ENCODE peak calls at places on chromosomes 4 and X, in eight cellular contexts. C, D, H, S, U, Z, X and V are unnamed samples.

GRCh38 chr4:177573487-177573886 is 131.2 kb upstream of the AGA start:
- DNase-seq in C (no peak), D (peak; percentile 96), H (no peak), S (no peak), U (no peak), Z (no peak), X (no peak), V (no peak)

GRCh38 chrX:64894454-64895038 is 81.7 kb downstream of the ZC4H2 start:
- DNase-seq in C (no peak), D (peak; percentile 5), H (peak; percentile 27), S (no peak), U (peak; percentile 44), Z (peak; percentile 54), X (no peak), V (peak; percentile 6)

GRCh38 chrX:72358313-72358712 is 52.6 kb upstream of the CITED1 start:
- DNase-seq in C (no peak), D (peak; percentile 33), H (no peak), S (no peak), U (no peak), Z (no peak), X (no peak), V (no peak)

GRCh38 chr4:3340703-3341088 is 47.9 kb downstream of the RGS12 start:
- DNase-seq in C (peak; percentile 91), D (no peak), H (no peak), S (no peak), U (no peak), Z (no peak), X (no peak), V (no peak)

GRCh38 chrX:145817666-145818521 is at the start of gene SLITRK2:
- DNase-seq in C (no peak), D (no peak), H (no peak), S (no peak), U (peak; percentile 14), Z (no peak), X (peak; percentile 69), V (no peak)

GRCh38 chr4:133146574-133147198 is 2.4 kb upstream of the PCDH10 start:
- DNase-seq in C (no peak), D (peak; percentile 40), H (peak; percentile 46), S (peak; percentile 67), U (peak; percentile 69), Z (no peak), X (peak; percentile 61), V (no peak)

GRCh38 chr4:182015893-182016292 is 227.3 kb upstream of the TENM3 start:
- DNase-seq in C (no peak), D (peak; percentile 40), H (no peak), S (no peak), U (no peak), Z (no peak), X (no peak), V (no peak)

GRCh38 chr4:105246712-105247111 is 100.0 kb downstream of the TET2 start:
- DNase-seq in C (no peak), D (peak; percentile 79), H (no peak), S (no peak), U (no peak), Z (no peak), X (no peak), V (no peak)

GRCh38 chr4:1399508-1400190 is 6.6 kb downstream of the NKX1-1 start:
- DNase-seq in C (peak; percentile 15), D (no peak), H (no peak), S (no peak), U (no peak), Z (peak; percentile 27), X (peak; percentile 58), V (no peak)

GRCh38 chr4:168612435-168613139 is 115.7 kb downstream of the PALLD start:
- DNase-seq in C (no peak), D (peak; percentile 78), H (no peak), S (no peak), U (no peak), Z (no peak), X (no peak), V (no peak)

GRCh38 chr4:93313207-93313606 is 515.3 kb upstream of the ATOH1 start:
- DNase-seq in C (no peak), D (peak; percentile 41), H (no peak), S (no peak), U (no peak), Z (no peak), X (no peak), V (no peak)

GRCh38 chr4:145098675-145099037 is 545 bp downstream of the ABCE1 start:
- DNase-seq in C (no peak), D (peak; percentile 66), H (peak; percentile 35), S (no peak), U (peak; percentile 60), Z (no peak), X (no peak), V (peak; percentile 16)

GRCh38 chr4:72383439-72383838 is 185.6 kb downstream of the ADAMTS3 start:
- DNase-seq in C (no peak), D (peak; percentile 49), H (no peak), S (no peak), U (no peak), Z (no peak), X (no peak), V (no peak)

GRCh38 chrX:47191331-47191730 is 2.3 kb upstream of the UBA1 start:
- DNase-seq in C (no peak), D (no peak), H (peak; percentile 55), S (no peak), U (peak; percentile 43), Z (peak; percentile 89), X (peak; percentile 75), V (peak; percentile 28)

GRCh38 chr4:25567253-25567652 is 88.4 kb upstream of the SLC34A2 start:
- DNase-seq in C (no peak), D (no peak), H (no peak), S (no peak), U (no peak), Z (no peak), X (no peak), V (no peak)

GRCh38 chr4:176156656-176157055 is 38.7 kb downstream of the SPATA4 start:
- DNase-seq in C (no peak), D (no peak), H (no peak), S (no peak), U (no peak), Z (no peak), X (no peak), V (no peak)

GRCh38 chr4:12615822-12616221 is 868.3 kb downstream of the RAB28 start:
- DNase-seq in C (no peak), D (no peak), H (no peak), S (no peak), U (no peak), Z (no peak), X (no peak), V (no peak)

GRCh38 chr4:120709986-120710385 is 212.5 kb downstream of the PRDM5 start:
- DNase-seq in C (no peak), D (peak; percentile 70), H (no peak), S (no peak), U (no peak), Z (no peak), X (no peak), V (no peak)

GRCh38 chrX:154714925-154715324 is 36.0 kb downstream of the GAB3 start:
- DNase-seq in C (no peak), D (peak; percentile 50), H (peak; percentile 55), S (no peak), U (peak; percentile 41), Z (peak; percentile 47), X (no peak), V (no peak)

GRCh38 chr4:186621959-186622553 is 66.7 kb upstream of the MTNR1A start:
- DNase-seq in C (no peak), D (peak; percentile 95), H (no peak), S (no peak), U (no peak), Z (no peak), X (no peak), V (no peak)

GRCh38 chrX:118839334-118839958 is 15.8 kb downstream of the ZCCHC12 start:
- DNase-seq in C (peak; percentile 84), D (peak; percentile 6), H (no peak), S (peak; percentile 78), U (peak; percentile 80), Z (no peak), X (peak; percentile 88), V (peak; percentile 9)

GRCh38 chr4:54063224-54063623 is 1.2 kb downstream of the CHIC2 start:
- DNase-seq in C (no peak), D (peak; percentile 60), H (no peak), S (no peak), U (no peak), Z (no peak), X (no peak), V (no peak)

GRCh38 chr4:54062392-54062791 is 2.0 kb downstream of the CHIC2 start:
- DNase-seq in C (no peak), D (no peak), H (no peak), S (no peak), U (no peak), Z (no peak), X (no peak), V (no peak)

GRCh38 chr4:54063737-54064316 is 578 bp downstream of the CHIC2 start:
- DNase-seq in C (peak; percentile 72), D (no peak), H (peak; percentile 31), S (peak; percentile 73), U (peak; percentile 28), Z (peak; percentile 48), X (peak; percentile 88), V (peak; percentile 12)

GRCh38 chr4:54061873-54062272 is 2.5 kb downstream of the CHIC2 start:
- DNase-seq in C (no peak), D (no peak), H (no peak), S (no peak), U (no peak), Z (no peak), X (no peak), V (no peak)

GRCh38 chr4:54061067-54061466 is 3.3 kb downstream of the CHIC2 start:
- DNase-seq in C (no peak), D (no peak), H (no peak), S (no peak), U (no peak), Z (no peak), X (no peak), V (no peak)
- H3K4me3 ChIP-seq in C (peak overlapping the region; percentile 90), D (no peak overlapping the region), H (no peak overlapping the region), S (no peak overlapping the region), U (no peak overlapping the region), Z (peak overlapping the region; percentile 98), X (peak overlapping the region; percentile 96), V (no peak overlapping the region)

GRCh38 chr4:94610140-94610539 is 147.6 kb upstream of the BMPR1B start:
- DNase-seq in C (no peak), D (no peak), H (no peak), S (no peak), U (no peak), Z (no peak), X (no peak), V (no peak)
- H3K27ac ChIP-seq in C (no peak overlapping the region), D (no peak overlapping the region), H (no peak overlapping the region), S (no peak overlapping the region), U (no peak overlapping the region), Z (no peak overlapping the region), X (no peak overlapping the region), V (no peak overlapping the region)

DNA sequence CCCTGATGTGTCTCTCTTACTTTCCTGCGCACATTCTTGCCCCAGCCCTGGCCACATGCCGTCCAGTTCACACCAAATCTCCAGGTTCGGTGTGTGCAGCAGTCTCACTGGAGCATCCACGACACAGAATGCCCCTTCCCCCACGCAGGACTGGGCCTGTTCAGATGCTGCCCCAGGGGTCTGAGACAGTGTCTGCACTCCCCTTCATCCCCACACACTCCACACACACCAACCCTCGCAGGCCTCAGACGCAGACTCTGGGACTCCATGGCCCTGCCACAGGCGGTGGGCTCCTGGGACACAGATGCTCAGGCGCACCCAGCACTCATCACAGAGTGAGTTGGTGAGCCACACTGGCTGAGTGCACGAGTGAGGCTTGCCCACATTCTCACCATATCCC is 83.9 kb downstream of the AFAP1 start:
- DNase-seq in C (no peak), D (no peak), H (no peak), S (no peak), U (no peak), Z (no peak), X (no peak), V (no peak)
- H3K4me1 ChIP-seq in C (peaks cover 14% of the 10 kb centered on the region), D (peaks cover 32% of the 10 kb centered on the region), H (no peaks in the 10 kb centered on the region), S (no peaks in the 10 kb centered on the region), U (peaks cover 15% of the 10 kb centered on the region), Z (no peaks in the 10 kb centered on the region), X (no peaks in the 10 kb centered on the region), V (peaks cover 49% of the 10 kb centered on the region)

GRCh38 chr4:40227284-40227683 is 30.5 kb downstream of the RHOH start:
- DNase-seq in C (no peak), D (no peak), H (peak; percentile 76), S (no peak), U (no peak), Z (no peak), X (no peak), V (no peak)
- H3K4me3 ChIP-seq in C (no peak overlapping the region), D (no peak overlapping the region), H (no peak overlapping the region), S (no peak overlapping the region), U (no peak overlapping the region), Z (no peak overlapping the region), X (no peak overlapping the region), V (no peak overlapping the region)